ENCODE peak calls at places on chromosome 5, in seven cellular contexts. G, K, X, N, J, T and V are unnamed samples. For H3K36me3 and H3K4me1, the result is how much of the 10 kb centered on the place peaks cover.

GRCh38 chr5:145825751-145826180 is 9.4 kb downstream of the PRELID2 start:
- DNase-seq in G (peak), K (no peak), X (no peak), N (no peak), J (no peak), T (no peak), V (peak)

GRCh38 chr5:159156839-159157238 is 52.5 kb downstream of the RNF145 start:
- DNase-seq in G (peak), K (no peak), X (no peak), N (no peak), J (no peak), T (peak), V (peak)

GRCh38 chr5:149210968-149211495 is 60.6 kb upstream of the AFAP1L1 start:
- DNase-seq in G (no peak), K (no peak), X (no peak), N (no peak), J (no peak), T (no peak), V (no peak)

GRCh38 chr5:173834070-173834771 is 53.9 kb upstream of the CPEB4 start:
- DNase-seq in G (no peak), K (no peak), X (no peak), N (no peak), J (no peak), T (no peak), V (no peak)

GRCh38 chr5:43017438-43017820 is 22.7 kb downstream of the ANXA2R start:
- DNase-seq in G (peak), K (no peak), X (no peak), N (no peak), J (peak), T (no peak), V (no peak)

GRCh38 chr5:172005708-172006377 is 595 bp downstream of the FBXW11 start:
- DNase-seq in G (peak), K (no peak), X (peak), N (no peak), J (peak), T (peak), V (no peak)

GRCh38 chr5:73464016-73464745 is 15.6 kb upstream of the FOXD1 start:
- DNase-seq in G (peak), K (no peak), X (no peak), N (no peak), J (no peak), T (no peak), V (no peak)

GRCh38 chr5:137218471-137218870 is 280.7 kb downstream of the SPOCK1 start:
- DNase-seq in G (peak), K (no peak), X (no peak), N (no peak), J (no peak), T (peak), V (no peak)

GRCh38 chr5:147169399-147169798 is 65.4 kb upstream of the STK32A start:
- DNase-seq in G (no peak), K (no peak), X (no peak), N (no peak), J (no peak), T (peak), V (no peak)

GRCh38 chr5:10828241-10828640 is 67.2 kb upstream of the DAP start:
- DNase-seq in G (peak), K (no peak), X (no peak), N (no peak), J (no peak), T (no peak), V (no peak)

GRCh38 chr5:9015250-9015936 is 530.5 kb downstream of the SEMA5A start:
- DNase-seq in G (peak), K (no peak), X (no peak), N (no peak), J (no peak), T (no peak), V (no peak)

GRCh38 chr5:16994576-16994975 is 58.5 kb upstream of the MYO10 start:
- DNase-seq in G (peak), K (no peak), X (no peak), N (no peak), J (no peak), T (no peak), V (no peak)

GRCh38 chr5:79771387-79771786 is 81.8 kb downstream of the CMYA5 start:
- DNase-seq in G (no peak), K (no peak), X (no peak), N (no peak), J (no peak), T (no peak), V (peak)

GRCh38 chr5:16881253-16881652 is 54.8 kb downstream of the MYO10 start:
- DNase-seq in G (no peak), K (no peak), X (no peak), N (no peak), J (no peak), T (peak), V (no peak)

GRCh38 chr5:178564842-178565550 is 25.2 kb downstream of the COL23A1 start:
- DNase-seq in G (no peak), K (no peak), X (no peak), N (no peak), J (no peak), T (no peak), V (no peak)

GRCh38 chr5:35956429-35956828 is 18.0 kb upstream of the CAPSL start:
- DNase-seq in G (no peak), K (no peak), X (no peak), N (no peak), J (no peak), T (no peak), V (no peak)

GRCh38 chr5:72064801-72065570 is 42.3 kb upstream of the MAP1B start:
- DNase-seq in G (no peak), K (no peak), X (no peak), N (no peak), J (no peak), T (no peak), V (no peak)

GRCh38 chr5:90050135-90050534 is 359.4 kb downstream of the CETN3 start:
- DNase-seq in G (no peak), K (no peak), X (no peak), N (no peak), J (no peak), T (no peak), V (no peak)

GRCh38 chr5:98916540-98916939 is 12.3 kb downstream of the CHD1 start:
- DNase-seq in G (no peak), K (no peak), X (no peak), N (no peak), J (no peak), T (no peak), V (no peak)

GRCh38 chr5:74851026-74851425 is 15.2 kb downstream of the FAM169A start:
- DNase-seq in G (no peak), K (no peak), X (no peak), N (no peak), J (no peak), T (no peak), V (no peak)

GRCh38 chr5:179162351-179163235 is 102.4 kb downstream of the ZNF354C start:
- DNase-seq in G (no peak), K (no peak), X (no peak), N (no peak), J (no peak), T (no peak), V (no peak)

GRCh38 chr5:59173568-59173967 is 590.7 kb downstream of the RAB3C start:
- DNase-seq in G (no peak), K (no peak), X (no peak), N (no peak), J (no peak), T (no peak), V (no peak)

GRCh38 chr5:148740966-148741742 is 85.3 kb upstream of the ADRB2 start:
- DNase-seq in G (peak), K (no peak), X (no peak), N (no peak), J (no peak), T (no peak), V (no peak)

GRCh38 chr5:10248378-10249260 is 1.1 kb downstream of the ATPSCKMT start:
- DNase-seq in G (no peak), K (no peak), X (no peak), N (no peak), J (peak), T (no peak), V (no peak)

GRCh38 chr5:155285673-155286072 is 272.1 kb downstream of the KIF4B start:
- DNase-seq in G (no peak), K (no peak), X (no peak), N (no peak), J (no peak), T (no peak), V (no peak)

GRCh38 chr5:142716963-142717362 is 31.1 kb upstream of the FGF1 start:
- DNase-seq in G (peak), K (no peak), X (no peak), N (no peak), J (peak), T (peak), V (peak)

GRCh38 chr5:14316471-14316870 is 173.3 kb downstream of the TRIO start:
- DNase-seq in G (no peak), K (no peak), X (no peak), N (no peak), J (no peak), T (no peak), V (no peak)

GRCh38 chr5:180202939-180203573 is 6.0 kb downstream of the RASGEF1C start:
- DNase-seq in G (no peak), K (no peak), X (no peak), N (no peak), J (no peak), T (no peak), V (no peak)

GRCh38 chr5:43631182-43631910 is 28.4 kb downstream of the NNT start:
- DNase-seq in G (peak), K (no peak), X (peak), N (peak), J (peak), T (peak), V (peak)

GRCh38 chr5:172486451-172486850 is 32.1 kb upstream of the SH3PXD2B start:
- DNase-seq in G (no peak), K (no peak), X (no peak), N (no peak), J (no peak), T (no peak), V (no peak)

GRCh38 chr5:143554918-143555477 is 151.5 kb upstream of the NR3C1 start:
- DNase-seq in G (peak), K (no peak), X (no peak), N (no peak), J (no peak), T (no peak), V (no peak)

GRCh38 chr5:94153736-94154450 is 412.5 kb upstream of the POU5F2 start:
- DNase-seq in G (peak), K (no peak), X (no peak), N (no peak), J (no peak), T (no peak), V (no peak)

GRCh38 chr5:154761062-154761740 is 6.0 kb downstream of the LARP1 start:
- DNase-seq in G (no peak), K (no peak), X (no peak), N (no peak), J (no peak), T (no peak), V (no peak)

GRCh38 chr5:147455321-147455720 is 54.5 kb downstream of the DPYSL3 start:
- DNase-seq in G (peak), K (no peak), X (no peak), N (no peak), J (no peak), T (no peak), V (no peak)

GRCh38 chr5:65802820-65803219 is 80.8 kb downstream of the NLN start:
- DNase-seq in G (no peak), K (no peak), X (no peak), N (no peak), J (no peak), T (no peak), V (no peak)

GRCh38 chr5:94911285-94911684 is 292.8 kb downstream of the SLF1 start:
- DNase-seq in G (no peak), K (no peak), X (no peak), N (no peak), J (no peak), T (no peak), V (no peak)

GRCh38 chr5:31449175-31449574 is 82.7 kb downstream of the DROSHA start:
- DNase-seq in G (peak), K (no peak), X (no peak), N (no peak), J (no peak), T (no peak), V (no peak)

GRCh38 chr5:84032404-84032803 is 311.7 kb upstream of the HAPLN1 start:
- DNase-seq in G (peak), K (no peak), X (no peak), N (no peak), J (no peak), T (no peak), V (no peak)

DNA sequence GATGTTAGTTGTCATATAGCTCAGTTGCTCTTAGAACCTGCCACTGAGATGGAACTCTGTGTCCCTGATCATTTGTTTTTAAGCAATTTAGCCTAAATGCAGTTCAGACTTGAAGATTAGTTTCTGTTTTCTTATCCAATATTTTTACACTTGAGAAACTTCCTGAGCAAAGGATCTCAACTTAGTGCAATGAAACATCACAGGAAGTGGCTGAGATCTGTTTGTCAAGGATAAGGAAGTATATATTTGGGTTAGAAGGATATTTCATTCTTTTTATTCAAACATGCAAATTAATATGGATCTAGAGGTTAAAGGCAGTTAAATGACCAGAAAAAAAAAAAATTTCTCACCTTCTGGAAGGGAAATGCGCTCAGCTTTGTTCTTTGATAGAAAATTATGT is 19.7 kb upstream of the F2R start:
- DNase-seq in G (no peak), K (no peak), X (no peak), N (no peak), J (no peak), T (no peak), V (no peak)
- H3K36me3 ChIP-seq in G (under half), K (under half), X (under half), N (under half), J (under half), T (under half), V (under half)

GRCh38 chr5:138464388-138465287 is 641 bp upstream of the EGR1 start:
- DNase-seq in G (peak), K (peak), X (peak), N (peak), J (peak), T (peak), V (peak)

GRCh38 chr5:138464018-138464387 is 1.3 kb upstream of the EGR1 start:
- DNase-seq in G (peak), K (peak), X (peak), N (peak), J (peak), T (peak), V (peak)

GRCh38 chr5:138461343-138462125 is 3.7 kb upstream of the EGR1 start:
- DNase-seq in G (peak), K (no peak), X (no peak), N (no peak), J (no peak), T (no peak), V (no peak)

GRCh38 chr5:138465288-138466057 is at the start of gene EGR1:
- DNase-seq in G (peak), K (peak), X (peak), N (peak), J (peak), T (peak), V (no peak)

DNA sequence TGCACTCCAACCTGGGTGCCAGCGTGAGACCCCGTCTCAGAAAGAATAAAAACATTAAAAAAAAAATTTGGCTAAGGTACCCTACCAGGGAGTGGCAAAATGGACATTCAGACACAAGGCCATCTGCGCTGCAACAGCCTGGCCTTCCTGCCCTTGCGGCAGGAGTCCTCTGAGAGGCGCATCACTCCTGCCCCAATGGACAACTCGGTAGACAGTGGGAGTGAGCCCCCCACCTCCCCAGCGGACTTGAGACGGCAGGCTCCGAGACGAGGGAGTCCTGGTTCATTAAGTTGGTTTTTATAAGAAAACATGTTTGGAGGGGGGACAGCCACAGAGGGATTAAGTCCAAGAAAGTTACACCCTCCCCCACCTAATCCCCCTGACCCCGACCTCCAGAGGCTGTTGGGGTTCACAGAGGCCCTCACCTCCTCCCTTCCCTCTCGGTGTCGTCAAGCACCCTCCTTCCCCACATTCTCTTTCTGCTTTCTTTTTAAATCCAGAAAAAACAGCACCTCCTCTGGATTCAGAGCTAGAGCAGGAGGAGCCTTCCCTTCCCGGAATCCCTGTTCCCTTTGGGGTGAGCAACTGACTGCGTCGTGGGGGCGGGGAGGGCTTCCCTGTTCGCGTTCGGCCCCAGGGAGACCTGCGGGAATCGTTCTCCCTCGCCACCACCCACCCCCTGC is 1.8 kb upstream of the EGR1 start:
- DNase-seq in G (no peak), K (no peak), X (no peak), N (no peak), J (peak), T (peak), V (no peak)
- H3K4me1 ChIP-seq in G (under half), K (half or more), X (under half), N (under half), J (under half), T (under half), V (under half)

GRCh38 chr5:175707751-175708375 is 50.0 kb downstream of the HRH2 start:
- DNase-seq in G (no peak), K (no peak), X (peak), N (no peak), J (no peak), T (no peak), V (no peak)
- H3K4me3 ChIP-seq in G (no peak), K (no peak), X (no peak), N (no peak), J (no peak), T (no peak), V (no peak)

GRCh38 chr5:1332461-1333001 is 12.4 kb downstream of the CLPTM1L start:
- DNase-seq in G (no peak), K (no peak), X (peak), N (no peak), J (peak), T (no peak), V (no peak)
- H3K36me3 ChIP-seq in G (half or more), K (half or more), X (half or more), N (half or more), J (under half), T (under half), V (half or more)